ENCODE peak calls at places on chromosomes 12 and 14, in eight cellular contexts. G, P, F, X, I, J, R and O are unnamed samples. For H3K4me1 and H3K27me3, the result is how much of the 10 kb centered on the place peaks cover.

GRCh38 chr12:96986883-96987523 is 79.9 kb downstream of the NEDD1 start:
- DNase-seq in G (peak), P (no peak), F (no peak), X (no peak), I (peak), J (no peak), R (no peak), O (no peak)

GRCh38 chr12:22410497-22410896 is 76.0 kb upstream of the ST8SIA1 start:
- DNase-seq in G (peak), P (peak), F (no peak), X (no peak), I (no peak), J (no peak), R (no peak), O (no peak)

GRCh38 chr12:16175893-16176292 is 101.6 kb downstream of the SLC15A5 start:
- DNase-seq in G (no peak), P (no peak), F (no peak), X (no peak), I (no peak), J (no peak), R (no peak), O (no peak)

GRCh38 chr12:27624586-27624985 is 71.7 kb upstream of the REP15 start:
- DNase-seq in G (no peak), P (no peak), F (no peak), X (no peak), I (no peak), J (no peak), R (no peak), O (no peak)

GRCh38 chr14:100305446-100306255 is 593 bp downstream of the SLC25A29 start:
- DNase-seq in G (peak), P (no peak), F (peak), X (peak), I (no peak), J (peak), R (peak), O (no peak)

GRCh38 chr14:22824711-22825359 is 4.9 kb upstream of the MRPL52 start:
- DNase-seq in G (peak), P (peak), F (no peak), X (no peak), I (no peak), J (no peak), R (no peak), O (no peak)

GRCh38 chr12:102364709-102365108 is 115.7 kb downstream of the IGF1 start:
- DNase-seq in G (no peak), P (no peak), F (no peak), X (no peak), I (no peak), J (no peak), R (no peak), O (no peak)

GRCh38 chr14:69657961-69658360 is 46.6 kb downstream of the SUSD6 start:
- DNase-seq in G (peak), P (peak), F (peak), X (no peak), I (no peak), J (peak), R (peak), O (peak)

GRCh38 chr12:39145175-39145999 is 240.0 kb upstream of the CPNE8 start:
- DNase-seq in G (peak), P (no peak), F (no peak), X (peak), I (peak), J (peak), R (peak), O (no peak)

GRCh38 chr12:38930994-38931393 is 25.6 kb upstream of the CPNE8 start:
- DNase-seq in G (no peak), P (no peak), F (no peak), X (no peak), I (no peak), J (no peak), R (no peak), O (no peak)

GRCh38 chr12:79710707-79711483 is 20.1 kb upstream of the PAWR start:
- DNase-seq in G (no peak), P (no peak), F (no peak), X (no peak), I (no peak), J (no peak), R (no peak), O (no peak)

GRCh38 chr14:89252887-89253532 is 164.0 kb downstream of the FOXN3 start:
- DNase-seq in G (no peak), P (no peak), F (peak), X (no peak), I (no peak), J (no peak), R (no peak), O (no peak)

GRCh38 chr14:64279719-64280668 is 14.2 kb downstream of the ESR2 start:
- DNase-seq in G (no peak), P (peak), F (no peak), X (no peak), I (no peak), J (no peak), R (no peak), O (no peak)

GRCh38 chr12:26153421-26154154 is 28.8 kb upstream of the BHLHE41 start:
- DNase-seq in G (peak), P (peak), F (no peak), X (no peak), I (no peak), J (peak), R (no peak), O (no peak)

DNA sequence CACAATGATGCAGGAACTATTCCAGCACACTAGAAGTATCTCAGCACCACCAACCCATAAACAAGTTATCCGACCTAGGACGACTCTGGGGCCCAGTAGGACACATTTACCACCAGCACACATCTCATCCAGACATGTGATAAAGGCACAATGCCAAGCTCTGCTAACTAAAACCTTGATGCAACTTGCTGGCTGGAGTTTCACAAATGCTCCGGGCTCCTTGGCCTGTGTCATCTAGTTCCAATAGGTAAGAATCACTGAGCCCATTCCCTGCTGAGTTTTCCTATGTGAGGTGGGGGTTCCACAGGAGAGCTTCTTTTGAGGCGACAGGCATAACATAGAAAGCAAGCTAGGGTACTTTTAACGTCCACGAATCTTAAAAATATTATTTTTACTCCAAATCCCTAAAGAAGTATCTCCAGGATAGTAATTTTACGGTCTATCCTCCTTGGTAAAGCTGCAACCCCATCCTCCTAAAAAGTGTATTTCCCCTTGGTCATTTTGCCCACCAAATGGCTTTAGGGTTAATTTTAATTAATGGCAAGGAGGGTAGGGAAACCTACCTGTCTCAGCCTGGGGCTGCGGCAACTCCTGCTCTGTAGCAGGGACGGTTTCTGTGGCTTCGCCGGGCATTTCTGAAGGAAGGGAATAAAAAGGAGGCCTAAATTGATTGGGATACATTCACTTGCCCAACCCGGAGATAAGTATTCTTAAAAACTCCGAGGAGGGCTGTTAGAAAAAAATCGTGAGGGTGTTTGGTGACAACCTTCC is 1.0 kb downstream of the NACA start:
- DNase-seq in G (peak), P (no peak), F (no peak), X (peak), I (no peak), J (peak), R (peak), O (peak)
- H3K27ac ChIP-seq in G (peak), P (peak), F (no peak), X (peak), I (peak), J (peak), R (peak), O (peak)

GRCh38 chr14:56338674-56339073 is 220.5 kb downstream of the PELI2 start:
- DNase-seq in G (no peak), P (no peak), F (no peak), X (no peak), I (no peak), J (no peak), R (no peak), O (no peak)

GRCh38 chr14:56342419-56342901 is 224.2 kb downstream of the PELI2 start:
- DNase-seq in G (no peak), P (no peak), F (no peak), X (no peak), I (no peak), J (no peak), R (no peak), O (no peak)

GRCh38 chr14:56341766-56342418 is 223.7 kb downstream of the PELI2 start:
- DNase-seq in G (no peak), P (no peak), F (no peak), X (no peak), I (no peak), J (no peak), R (no peak), O (no peak)

GRCh38 chr14:56340921-56341320 is 222.7 kb downstream of the PELI2 start:
- DNase-seq in G (no peak), P (no peak), F (no peak), X (no peak), I (no peak), J (no peak), R (no peak), O (no peak)

DNA sequence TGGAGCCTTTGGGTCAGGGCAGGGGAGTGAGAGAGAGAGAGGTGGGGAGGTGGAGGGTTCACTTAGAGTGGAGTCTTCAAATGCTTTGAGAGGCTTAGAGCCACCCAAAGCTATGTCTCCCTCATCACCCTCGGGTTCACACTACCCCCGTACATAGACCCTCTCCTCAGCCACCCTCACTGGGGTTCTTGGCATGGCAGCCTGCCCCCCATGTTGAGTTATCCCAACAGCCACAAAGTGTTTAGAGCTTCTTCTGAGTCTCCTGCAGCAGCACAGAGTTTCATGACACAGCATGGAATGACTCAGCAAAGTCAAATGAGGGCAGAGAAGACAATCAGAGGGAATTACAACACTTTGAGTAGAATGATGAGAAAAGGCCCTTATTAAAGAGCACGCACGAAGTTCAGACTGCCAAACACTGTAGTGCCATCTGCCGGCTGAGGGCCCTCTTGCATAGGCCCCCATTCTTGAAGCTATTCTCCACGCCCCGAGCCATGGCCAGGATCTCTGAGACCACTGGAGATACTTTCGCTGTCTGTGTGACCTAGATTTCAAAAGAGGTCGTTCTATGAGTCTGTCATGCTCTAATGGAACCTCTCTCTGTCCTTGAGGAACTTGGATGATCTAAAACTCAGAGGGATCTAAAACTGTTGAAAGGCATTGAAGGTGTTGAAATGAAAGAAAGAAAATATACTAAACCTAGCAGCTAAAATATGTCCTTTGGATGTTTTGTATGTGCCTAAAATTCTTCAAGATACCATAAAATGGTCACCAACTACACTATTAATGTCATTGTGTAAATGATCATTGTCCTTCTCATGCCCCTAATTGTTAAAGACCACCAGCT is 221.9 kb downstream of the PELI2 start:
- DNase-seq in G (peak), P (peak), F (peak), X (peak), I (peak), J (peak), R (peak), O (peak)
- H3K4me1 ChIP-seq in G (under half), P (under half), F (under half), X (under half), I (under half), J (under half), R (under half), O (under half)

GRCh38 chr12:48994224-48995060 is 4.7 kb downstream of the DDN start:
- DNase-seq in G (no peak), P (no peak), F (peak), X (no peak), I (no peak), J (no peak), R (no peak), O (no peak)
- H3K27me3 ChIP-seq in G (half or more), P (under half), F (under half), X (half or more), I (under half), J (under half), R (under half), O (under half)

GRCh38 chr12:93880853-93881522 is 203.8 kb downstream of the CRADD start:
- DNase-seq in G (no peak), P (peak), F (no peak), X (no peak), I (no peak), J (no peak), R (peak), O (no peak)
- H3K27ac ChIP-seq in G (no peak), P (no peak), F (no peak), X (peak), I (no peak), J (no peak), R (no peak), O (peak)

GRCh38 chr12:8048906-8049305 is 16.4 kb downstream of the FOXJ2 start:
- DNase-seq in G (no peak), P (no peak), F (no peak), X (no peak), I (no peak), J (no peak), R (no peak), O (no peak)

GRCh38 chr12:8057291-8057690 is 8.9 kb downstream of the C3AR1 start:
- DNase-seq in G (no peak), P (no peak), F (no peak), X (no peak), I (no peak), J (no peak), R (no peak), O (no peak)

GRCh38 chr12:8054821-8055220 is 11.3 kb downstream of the C3AR1 start:
- DNase-seq in G (no peak), P (no peak), F (peak), X (no peak), I (no peak), J (no peak), R (no peak), O (no peak)

GRCh38 chr12:8050600-8051250 is 15.4 kb downstream of the C3AR1 start:
- DNase-seq in G (no peak), P (no peak), F (no peak), X (no peak), I (no peak), J (no peak), R (no peak), O (no peak)

DNA sequence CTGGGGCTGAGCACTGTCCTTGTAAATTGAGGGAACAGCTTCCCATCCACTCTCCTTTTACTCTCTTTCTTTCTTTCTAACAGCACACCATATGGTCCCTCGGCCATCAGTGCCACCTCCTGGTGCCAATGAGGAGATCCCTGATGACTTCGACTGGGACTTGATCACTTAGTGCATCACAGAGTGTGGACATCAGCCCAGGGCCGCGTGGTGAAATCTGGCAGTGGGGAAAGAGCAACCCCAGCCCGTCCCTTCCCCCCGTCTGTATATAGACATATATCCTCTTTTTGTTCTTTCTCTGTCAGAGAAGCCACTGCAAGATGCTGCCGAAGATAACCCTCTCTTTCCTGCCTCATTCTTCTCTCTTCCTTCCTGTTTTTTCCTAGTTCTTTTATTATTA is 13.5 kb downstream of the C3AR1 start:
- DNase-seq in G (no peak), P (no peak), F (peak), X (peak), I (no peak), J (no peak), R (no peak), O (peak)
- H3K4me1 ChIP-seq in G (under half), P (under half), F (under half), X (under half), I (under half), J (under half), R (under half), O (under half)

GRCh38 chr12:113443030-113443539 is 20.9 kb downstream of the SDSL start:
- DNase-seq in G (no peak), P (no peak), F (no peak), X (no peak), I (no peak), J (no peak), R (no peak), O (no peak)
- H3K27me3 ChIP-seq in G (under half), P (under half), F (under half), X (half or more), I (under half), J (under half), R (under half), O (under half)

DNA sequence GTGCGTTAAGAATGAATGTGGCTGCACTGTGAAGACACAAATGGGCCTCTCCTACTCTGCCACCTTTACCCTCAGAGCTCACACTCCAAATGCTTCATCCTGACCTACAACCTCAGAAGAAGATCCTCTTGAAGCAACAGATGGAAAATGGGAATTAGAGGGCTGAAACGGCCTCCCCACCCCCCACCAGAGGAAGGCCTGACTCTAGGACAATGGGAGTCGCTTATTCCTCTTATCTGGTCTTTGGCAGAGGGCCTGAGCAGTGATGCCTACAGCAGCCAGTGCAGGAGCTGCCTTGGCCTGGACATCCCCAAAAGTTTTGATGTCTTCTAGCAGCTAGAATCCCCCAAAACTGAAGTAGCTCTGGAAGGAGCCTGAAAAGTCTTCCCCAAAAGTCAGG is 29.2 kb downstream of the BTBD7 start:
- DNase-seq in G (no peak), P (no peak), F (no peak), X (peak), I (no peak), J (no peak), R (no peak), O (no peak)
- H3K27ac ChIP-seq in G (peak), P (no peak), F (no peak), X (no peak), I (no peak), J (no peak), R (no peak), O (no peak)

GRCh38 chr12:4443616-4444015 is 2.0 kb downstream of the FGF6 start:
- DNase-seq in G (no peak), P (peak), F (no peak), X (no peak), I (no peak), J (no peak), R (no peak), O (peak)
- H3K4me1 ChIP-seq in G (under half), P (under half), F (under half), X (under half), I (under half), J (under half), R (under half), O (under half)

DNA sequence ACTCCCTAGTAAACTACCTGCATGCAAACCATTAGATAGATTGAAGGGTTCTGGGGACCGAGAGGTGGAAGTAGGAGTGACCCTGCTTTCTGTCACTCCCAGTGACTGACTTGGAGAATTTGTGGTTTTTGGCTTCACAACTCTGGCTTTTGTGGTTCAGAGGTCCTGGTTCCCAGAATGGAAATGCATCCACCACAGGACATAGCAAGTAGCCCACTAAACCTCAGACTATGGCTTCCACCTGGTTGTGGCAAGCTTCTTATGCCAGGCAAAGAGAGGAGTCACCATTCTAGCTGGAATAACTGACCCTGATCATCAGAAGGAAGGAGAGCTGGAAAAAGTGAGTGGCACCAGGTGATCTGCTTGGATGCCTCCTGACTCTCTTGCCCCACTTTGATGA is 162.4 kb upstream of the TMEM260 start:
- DNase-seq in G (no peak), P (no peak), F (no peak), X (no peak), I (no peak), J (no peak), R (no peak), O (no peak)
- H3K27me3 ChIP-seq in G (under half), P (under half), F (under half), X (under half), I (under half), J (under half), R (under half), O (under half)